ENCODE peak calls at places on chromosomes 12 and 14, in eight cellular contexts. One of them, this sample, is unnamed.

GRCh38 chr12:2414810-2415567 is 362.2 kb downstream of the CACNA1C start:
- DNase-seq in foreskin fibroblast: no peak
- DNase-seq in astrocyte of the spinal cord: no peak
- DNase-seq in hepatocyte: no peak
- DNase-seq in astrocyte of the cerebellum: no peak
- DNase-seq in testis: no peak
- DNase-seq in CD8-positive, alpha-beta T cell: no peak
- DNase-seq in tibial artery: peak; percentile 86
- DNase-seq in this sample: no peak

GRCh38 chr12:14156606-14157005 is 175.2 kb upstream of the GRIN2B start:
- DNase-seq in CD8-positive, alpha-beta T cell: no peak
- DNase-seq in foreskin fibroblast: no peak
- DNase-seq in astrocyte of the cerebellum: no peak
- DNase-seq in tibial artery: no peak
- DNase-seq in astrocyte of the spinal cord: no peak
- DNase-seq in hepatocyte: no peak
- DNase-seq in testis: no peak
- DNase-seq in this sample: no peak

GRCh38 chr12:28780096-28780495 is 369.0 kb upstream of the FAR2 start:
- DNase-seq in tibial artery: no peak
- DNase-seq in testis: no peak
- DNase-seq in foreskin fibroblast: peak; percentile 67
- DNase-seq in CD8-positive, alpha-beta T cell: no peak
- DNase-seq in hepatocyte: peak; percentile 30
- DNase-seq in astrocyte of the cerebellum: no peak
- DNase-seq in astrocyte of the spinal cord: peak; percentile 64
- DNase-seq in this sample: peak; percentile 85

GRCh38 chr14:81784084-81784483 is 250.4 kb upstream of the SEL1L start:
- DNase-seq in astrocyte of the cerebellum: no peak
- DNase-seq in hepatocyte: no peak
- DNase-seq in tibial artery: peak; percentile 68
- DNase-seq in CD8-positive, alpha-beta T cell: no peak
- DNase-seq in foreskin fibroblast: no peak
- DNase-seq in testis: no peak
- DNase-seq in astrocyte of the spinal cord: no peak
- DNase-seq in this sample: no peak

GRCh38 chr14:24255931-24256696 is 6.9 kb downstream of the TGM1 start:
- DNase-seq in foreskin fibroblast: no peak
- DNase-seq in tibial artery: peak; percentile 47
- DNase-seq in CD8-positive, alpha-beta T cell: no peak
- DNase-seq in astrocyte of the cerebellum: no peak
- DNase-seq in hepatocyte: no peak
- DNase-seq in astrocyte of the spinal cord: no peak
- DNase-seq in testis: no peak
- DNase-seq in this sample: no peak

GRCh38 chr12:124921200-124922008 is 7.0 kb upstream of the UBC start:
- DNase-seq in astrocyte of the spinal cord: peak; percentile 66
- DNase-seq in tibial artery: peak; percentile 78
- DNase-seq in CD8-positive, alpha-beta T cell: no peak
- DNase-seq in astrocyte of the cerebellum: no peak
- DNase-seq in foreskin fibroblast: peak; percentile 58
- DNase-seq in testis: peak; percentile 64
- DNase-seq in hepatocyte: peak; percentile 77
- DNase-seq in this sample: no peak

GRCh38 chr12:132429932-132430643 is 59.9 kb upstream of the FBRSL1 start:
- DNase-seq in foreskin fibroblast: no peak
- DNase-seq in tibial artery: no peak
- DNase-seq in testis: no peak
- DNase-seq in astrocyte of the cerebellum: no peak
- DNase-seq in CD8-positive, alpha-beta T cell: peak; percentile 38
- DNase-seq in astrocyte of the spinal cord: no peak
- DNase-seq in hepatocyte: peak; percentile 82
- DNase-seq in this sample: no peak

GRCh38 chr14:88005050-88005481 is at the start of gene GPR65:
- DNase-seq in CD8-positive, alpha-beta T cell: no peak
- DNase-seq in foreskin fibroblast: no peak
- DNase-seq in astrocyte of the cerebellum: no peak
- DNase-seq in astrocyte of the spinal cord: no peak
- DNase-seq in testis: no peak
- DNase-seq in tibial artery: no peak
- DNase-seq in hepatocyte: no peak
- DNase-seq in this sample: no peak

GRCh38 chr12:113609692-113610469 is 138.2 kb upstream of the LHX5 start:
- DNase-seq in astrocyte of the spinal cord: no peak
- DNase-seq in hepatocyte: no peak
- DNase-seq in foreskin fibroblast: no peak
- DNase-seq in CD8-positive, alpha-beta T cell: no peak
- DNase-seq in tibial artery: no peak
- DNase-seq in astrocyte of the cerebellum: no peak
- DNase-seq in testis: no peak
- DNase-seq in this sample: no peak

GRCh38 chr12:26465419-26466097 is 270.2 kb downstream of the SSPN start:
- DNase-seq in tibial artery: no peak
- DNase-seq in hepatocyte: no peak
- DNase-seq in testis: no peak
- DNase-seq in astrocyte of the spinal cord: no peak
- DNase-seq in astrocyte of the cerebellum: no peak
- DNase-seq in CD8-positive, alpha-beta T cell: no peak
- DNase-seq in foreskin fibroblast: no peak
- DNase-seq in this sample: no peak

GRCh38 chr12:42790761-42791151 is 201.2 kb upstream of the PRICKLE1 start:
- DNase-seq in tibial artery: no peak
- DNase-seq in foreskin fibroblast: peak; percentile 85
- DNase-seq in astrocyte of the spinal cord: peak; percentile 93
- DNase-seq in CD8-positive, alpha-beta T cell: no peak
- DNase-seq in astrocyte of the cerebellum: peak; percentile 76
- DNase-seq in testis: no peak
- DNase-seq in hepatocyte: peak; percentile 46
- DNase-seq in this sample: peak; percentile 57

GRCh38 chr14:84403585-84403984 is 1126.4 kb upstream of the FLRT2 start:
- DNase-seq in tibial artery: no peak
- DNase-seq in astrocyte of the spinal cord: no peak
- DNase-seq in CD8-positive, alpha-beta T cell: no peak
- DNase-seq in astrocyte of the cerebellum: no peak
- DNase-seq in testis: no peak
- DNase-seq in hepatocyte: peak; percentile 9
- DNase-seq in foreskin fibroblast: no peak
- DNase-seq in this sample: peak; percentile 59

GRCh38 chr12:48441122-48441521 is 31.2 kb upstream of the ANP32D start:
- DNase-seq in hepatocyte: no peak
- DNase-seq in astrocyte of the cerebellum: no peak
- DNase-seq in astrocyte of the spinal cord: no peak
- DNase-seq in CD8-positive, alpha-beta T cell: no peak
- DNase-seq in testis: no peak
- DNase-seq in foreskin fibroblast: no peak
- DNase-seq in tibial artery: no peak
- DNase-seq in this sample: no peak

DNA sequence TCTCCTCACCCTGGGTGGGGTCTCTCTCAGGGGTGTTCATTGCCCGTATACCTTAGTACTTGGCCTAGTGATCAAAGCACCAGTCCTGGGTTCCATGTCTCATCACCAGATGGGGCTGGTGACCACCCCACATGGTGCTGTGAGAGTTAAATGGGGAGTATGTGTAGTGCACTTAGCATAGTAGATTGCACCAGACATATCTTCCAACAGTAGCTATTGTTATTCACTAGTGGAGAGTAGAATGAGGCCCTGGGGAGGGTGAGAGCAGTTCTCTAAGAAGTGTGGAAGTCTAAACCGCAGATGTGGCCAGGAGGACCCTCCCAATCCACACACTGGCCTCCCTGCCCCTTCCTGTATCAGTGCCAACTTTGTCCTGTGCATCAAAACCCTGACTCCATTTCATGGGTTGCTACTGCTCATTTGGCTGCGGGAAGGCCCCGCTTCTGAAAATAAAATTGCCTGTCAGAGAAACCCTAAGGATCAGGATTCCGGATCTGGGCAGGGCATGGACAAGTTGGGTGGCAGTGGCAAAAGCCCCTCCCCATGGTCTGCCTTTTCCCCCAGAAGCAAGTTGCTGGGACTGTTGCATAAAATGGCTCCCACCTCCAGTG is 4.4 kb downstream of the CD9 start:
- DNase-seq in hepatocyte: no peak
- DNase-seq in CD8-positive, alpha-beta T cell: no peak
- DNase-seq in astrocyte of the cerebellum: no peak
- DNase-seq in foreskin fibroblast: no peak
- DNase-seq in tibial artery: no peak
- DNase-seq in astrocyte of the spinal cord: no peak
- DNase-seq in testis: no peak
- DNase-seq in this sample: no peak
- TF ChIP-seq CTCF in hepatocyte: no peak
- TF ChIP-seq CTCF in CD8-positive, alpha-beta T cell: no peak
- TF ChIP-seq CTCF in astrocyte of the cerebellum: no peak
- TF ChIP-seq CTCF in foreskin fibroblast: no peak
- TF ChIP-seq CTCF in tibial artery: no peak
- TF ChIP-seq CTCF in astrocyte of the spinal cord: no peak
- TF ChIP-seq CTCF in testis: no peak
- TF ChIP-seq CTCF in this sample: no peak

GRCh38 chr14:55571125-55571889 is 8.7 kb upstream of the KTN1 start:
- DNase-seq in CD8-positive, alpha-beta T cell: no peak
- DNase-seq in astrocyte of the cerebellum: no peak
- DNase-seq in testis: no peak
- DNase-seq in foreskin fibroblast: no peak
- DNase-seq in astrocyte of the spinal cord: no peak
- DNase-seq in tibial artery: no peak
- DNase-seq in hepatocyte: no peak
- DNase-seq in this sample: no peak
- H3K4me3 ChIP-seq in CD8-positive, alpha-beta T cell: no peak overlapping the region
- H3K4me3 ChIP-seq in astrocyte of the cerebellum: no peak overlapping the region
- H3K4me3 ChIP-seq in testis: no peak overlapping the region
- H3K4me3 ChIP-seq in foreskin fibroblast: no peak overlapping the region
- H3K4me3 ChIP-seq in astrocyte of the spinal cord: no peak overlapping the region
- H3K4me3 ChIP-seq in tibial artery: no peak overlapping the region
- H3K4me3 ChIP-seq in hepatocyte: no peak overlapping the region
- H3K4me3 ChIP-seq in this sample: no peak overlapping the region

GRCh38 chr12:10722502-10722904 is 620 bp downstream of the YBX3 start:
- DNase-seq in CD8-positive, alpha-beta T cell: peak; percentile 28
- DNase-seq in astrocyte of the cerebellum: no peak
- DNase-seq in astrocyte of the spinal cord: peak; percentile 67
- DNase-seq in foreskin fibroblast: peak; percentile 68
- DNase-seq in tibial artery: peak; percentile 80
- DNase-seq in testis: peak; percentile 41
- DNase-seq in hepatocyte: peak; percentile 81
- DNase-seq in this sample: no peak
- TF ChIP-seq CTCF in CD8-positive, alpha-beta T cell: peak; percentile 25
- TF ChIP-seq CTCF in astrocyte of the cerebellum: peak; percentile 27
- TF ChIP-seq CTCF in astrocyte of the spinal cord: no peak
- TF ChIP-seq CTCF in foreskin fibroblast: no peak
- TF ChIP-seq CTCF in tibial artery: no peak
- TF ChIP-seq CTCF in testis: peak; percentile 30
- TF ChIP-seq CTCF in hepatocyte: no peak
- TF ChIP-seq CTCF in this sample: peak; percentile 24

DNA sequence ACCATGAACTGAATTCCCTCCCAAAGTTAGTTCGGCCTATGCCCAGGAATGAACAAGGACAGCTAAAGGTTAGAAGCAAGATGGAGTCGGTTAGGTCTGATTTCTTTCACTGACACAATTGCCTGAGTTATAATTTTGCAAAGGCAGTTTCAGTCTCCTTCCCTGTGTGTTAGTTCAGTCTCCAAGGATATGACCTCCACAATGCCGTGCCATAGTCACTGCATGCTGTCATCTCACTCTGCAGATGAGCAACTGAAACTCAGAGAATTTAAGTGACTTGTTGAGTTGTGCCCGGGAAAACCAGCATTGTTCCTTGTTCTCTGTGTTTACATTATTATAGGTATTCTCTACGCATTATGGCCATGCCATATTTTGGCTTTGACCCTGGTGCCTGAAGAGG is 10.1 kb upstream of the SERPINA1 start:
- DNase-seq in CD8-positive, alpha-beta T cell: no peak
- DNase-seq in astrocyte of the spinal cord: no peak
- DNase-seq in foreskin fibroblast: no peak
- DNase-seq in testis: no peak
- DNase-seq in hepatocyte: no peak
- DNase-seq in tibial artery: no peak
- DNase-seq in astrocyte of the cerebellum: no peak
- DNase-seq in this sample: no peak
- H3K4me3 ChIP-seq in CD8-positive, alpha-beta T cell: no peak overlapping the region
- H3K4me3 ChIP-seq in astrocyte of the spinal cord: no peak overlapping the region
- H3K4me3 ChIP-seq in foreskin fibroblast: no peak overlapping the region
- H3K4me3 ChIP-seq in testis: no peak overlapping the region
- H3K4me3 ChIP-seq in hepatocyte: no peak overlapping the region
- H3K4me3 ChIP-seq in tibial artery: no peak overlapping the region
- H3K4me3 ChIP-seq in astrocyte of the cerebellum: no peak overlapping the region
- H3K4me3 ChIP-seq in this sample: no peak overlapping the region

GRCh38 chr12:30752255-30752654 is 2.5 kb downstream of the CAPRIN2 start:
- DNase-seq in tibial artery: no peak
- DNase-seq in testis: no peak
- DNase-seq in astrocyte of the spinal cord: no peak
- DNase-seq in CD8-positive, alpha-beta T cell: no peak
- DNase-seq in foreskin fibroblast: no peak
- DNase-seq in astrocyte of the cerebellum: no peak
- DNase-seq in hepatocyte: no peak
- DNase-seq in this sample: no peak

GRCh38 chr12:30753761-30754382 is 879 bp downstream of the CAPRIN2 start:
- DNase-seq in astrocyte of the cerebellum: peak; percentile 18
- DNase-seq in hepatocyte: peak; percentile 17
- DNase-seq in CD8-positive, alpha-beta T cell: no peak
- DNase-seq in astrocyte of the spinal cord: peak; percentile 55
- DNase-seq in testis: no peak
- DNase-seq in tibial artery: no peak
- DNase-seq in foreskin fibroblast: no peak
- DNase-seq in this sample: no peak

GRCh38 chr12:30754383-30754749 is 385 bp downstream of the CAPRIN2 start:
- DNase-seq in hepatocyte: no peak
- DNase-seq in testis: no peak
- DNase-seq in astrocyte of the spinal cord: no peak
- DNase-seq in CD8-positive, alpha-beta T cell: no peak
- DNase-seq in tibial artery: no peak
- DNase-seq in foreskin fibroblast: no peak
- DNase-seq in astrocyte of the cerebellum: no peak
- DNase-seq in this sample: no peak

GRCh38 chr12:30754750-30755394 is at the start of gene CAPRIN2:
- DNase-seq in testis: peak; percentile 96
- DNase-seq in hepatocyte: peak; percentile 98
- DNase-seq in foreskin fibroblast: peak; percentile 96
- DNase-seq in astrocyte of the spinal cord: peak; percentile 98
- DNase-seq in astrocyte of the cerebellum: peak; percentile 84
- DNase-seq in tibial artery: peak; percentile 98
- DNase-seq in CD8-positive, alpha-beta T cell: peak; percentile 89
- DNase-seq in this sample: peak; percentile 39

DNA sequence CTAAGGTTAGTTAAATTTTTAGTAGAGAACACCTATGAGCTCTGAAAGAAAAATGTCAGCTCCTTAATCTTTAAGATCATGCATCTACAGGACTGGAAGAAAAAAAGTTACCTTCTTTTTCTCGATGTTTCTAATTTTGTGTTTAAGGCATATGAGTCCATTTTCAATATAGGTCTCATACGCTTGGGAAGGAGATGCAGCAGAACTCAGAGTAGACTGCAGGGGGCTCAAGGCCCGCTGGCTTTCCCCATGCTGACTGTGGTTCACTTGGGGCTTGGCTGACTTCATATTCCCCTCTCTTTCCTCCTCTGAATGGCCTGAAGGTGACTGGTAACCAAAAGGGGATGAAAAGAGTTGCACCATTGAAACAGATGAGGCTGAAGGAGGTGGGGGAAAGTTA is 1.5 kb downstream of the CAPRIN2 start:
- DNase-seq in hepatocyte: peak; percentile 33
- DNase-seq in astrocyte of the cerebellum: peak; percentile 36
- DNase-seq in astrocyte of the spinal cord: peak; percentile 53
- DNase-seq in foreskin fibroblast: peak; percentile 30
- DNase-seq in tibial artery: no peak
- DNase-seq in CD8-positive, alpha-beta T cell: no peak
- DNase-seq in testis: no peak
- DNase-seq in this sample: no peak
- TF ChIP-seq CTCF in hepatocyte: peak; percentile 34
- TF ChIP-seq CTCF in astrocyte of the cerebellum: peak; percentile 72
- TF ChIP-seq CTCF in astrocyte of the spinal cord: peak; percentile 64
- TF ChIP-seq CTCF in foreskin fibroblast: peak; percentile 41
- TF ChIP-seq CTCF in tibial artery: peak; percentile 5
- TF ChIP-seq CTCF in CD8-positive, alpha-beta T cell: peak; percentile 22
- TF ChIP-seq CTCF in testis: no peak
- TF ChIP-seq CTCF in this sample: peak; percentile 30

GRCh38 chr14:95232894-95233584 is 75.7 kb upstream of the DICER1 start:
- DNase-seq in testis: no peak
- DNase-seq in hepatocyte: no peak
- DNase-seq in CD8-positive, alpha-beta T cell: no peak
- DNase-seq in foreskin fibroblast: no peak
- DNase-seq in astrocyte of the spinal cord: no peak
- DNase-seq in tibial artery: no peak
- DNase-seq in astrocyte of the cerebellum: no peak
- DNase-seq in this sample: no peak
- H3K4me3 ChIP-seq in testis: no peak overlapping the region
- H3K4me3 ChIP-seq in hepatocyte: no peak overlapping the region
- H3K4me3 ChIP-seq in CD8-positive, alpha-beta T cell: no peak overlapping the region
- H3K4me3 ChIP-seq in foreskin fibroblast: no peak overlapping the region
- H3K4me3 ChIP-seq in astrocyte of the spinal cord: no peak overlapping the region
- H3K4me3 ChIP-seq in tibial artery: no peak overlapping the region
- H3K4me3 ChIP-seq in astrocyte of the cerebellum: no peak overlapping the region
- H3K4me3 ChIP-seq in this sample: no peak overlapping the region

This sample was measured in epithelial cell of proximal tubule.